ENCODE peak calls at places on chromosomes 4 and X, in six cellular contexts. H is endothelial cell; J is GDM1; S is CD8-positive, alpha-beta memory T cell; O is activated CD4-positive, alpha-beta T cell treated with anti-CD3 and anti-CD28 coated beads for 1 hour; G is GM12878. D is an unnamed sample.

GRCh38 chr4:186660403-186660802 is 63.3 kb downstream of the FAT1 start:
- DNase-seq in S (no peak), J (no peak), H (no peak), G (no peak), O (no peak), D (no peak)

GRCh38 chrX:21639775-21640174 is 18.4 kb downstream of the KLHL34 start:
- DNase-seq in H (no peak), S (no peak), O (no peak), G (no peak), J (no peak), D (no peak)

GRCh38 chr4:173367946-173368345 is 2.8 kb upstream of the SAP30 start:
- DNase-seq in O (no peak), S (no peak), J (no peak), G (no peak), H (no peak), D (no peak)

GRCh38 chr4:99679204-99679603 is 21.6 kb upstream of the C4orf54 start:
- DNase-seq in G (no peak), H (no peak), S (no peak), J (no peak), O (no peak), D (no peak)

GRCh38 chrX:45712067-45712466 is 511.4 kb upstream of the DIPK2B start:
- DNase-seq in S (no peak), G (no peak), J (no peak), H (no peak), O (no peak), D (no peak)

GRCh38 chr4:10482913-10483312 is 25.7 kb upstream of the ZNF518B start:
- DNase-seq in J (no peak), O (no peak), G (no peak), S (no peak), H (no peak), D (no peak)

GRCh38 chrX:40030205-40030604 is 67.6 kb downstream of the BCOR start:
- DNase-seq in G (no peak), H (no peak), J (no peak), O (no peak), S (no peak), D (no peak)

GRCh38 chr4:54961357-54961975 is 163.9 kb downstream of the KDR start:
- DNase-seq in G (no peak), J (peak), H (peak), S (peak), O (no peak), D (no peak)

GRCh38 chr4:165481458-165481857 is 102.7 kb downstream of the CPE start:
- DNase-seq in S (no peak), J (no peak), G (no peak), O (no peak), H (no peak), D (no peak)

GRCh38 chrX:150984164-150984824 is 1.2 kb downstream of the HMGB3 start:
- DNase-seq in J (no peak), O (no peak), G (no peak), H (peak), S (peak), D (no peak)

GRCh38 chr4:42397256-42397634 is at the start of gene SHISA3:
- DNase-seq in O (no peak), J (no peak), G (no peak), S (peak), H (peak), D (peak)

D was measured in T-helper 1 cell.